ENCODE peak calls at places on chromosome 17, in four cellular contexts. B is GM12878, S is HepG2, V is K562. G is an unnamed sample.
A peak's percentile ranks its signal among the peaks of the same experiment; 100 is the strongest.

GRCh38 chr17:32157225-32157624 is 14.9 kb downstream of the RHOT1 start:
- DNase-seq in B (no peak), S (no peak), V (no peak), G (no peak)

GRCh38 chr17:76562734-76563148 is 22.9 kb downstream of the PRCD start:
- DNase-seq in B (no peak), S (no peak), V (peak; percentile 66), G (no peak)

GRCh38 chr17:35568561-35568960 is 7.9 kb upstream of the SLFN14 start:
- DNase-seq in B (no peak), S (peak; percentile 29), V (peak; percentile 58), G (no peak)

GRCh38 chr17:70521821-70522256 is 352.5 kb downstream of the KCNJ2 start:
- DNase-seq in B (no peak), S (no peak), V (no peak), G (no peak)

GRCh38 chr17:45404870-45405249 is 27.8 kb downstream of the ARHGAP27 start:
- DNase-seq in B (no peak), S (no peak), V (no peak), G (no peak)

GRCh38 chr17:14923981-14924380 is 341.1 kb downstream of the PMP22 start:
- DNase-seq in B (no peak), S (no peak), V (no peak), G (no peak)

GRCh38 chr17:30905742-30906100 is 317 bp downstream of the TEFM start:
- DNase-seq in B (no peak), S (no peak), V (peak; percentile 35), G (no peak)

GRCh38 chr17:7572588-7573323 is 6.7 kb upstream of the CD68 start:
- DNase-seq in B (peak; percentile 98), S (peak; percentile 98), V (peak; percentile 97), G (peak; percentile 100)

GRCh38 chr17:61247438-61247837 is 152.2 kb upstream of the TBX2 start:
- DNase-seq in B (no peak), S (no peak), V (no peak), G (no peak)

GRCh38 chr17:306536-307294 is 45.9 kb downstream of the RPH3AL start:
- DNase-seq in B (no peak), S (no peak), V (no peak), G (no peak)

GRCh38 chr17:82252511-82253178 is 20.9 kb downstream of the CSNK1D start:
- DNase-seq in B (no peak), S (no peak), V (no peak), G (no peak)

GRCh38 chr17:66829386-66829864 is 5.5 kb upstream of the CACNG5 start:
- DNase-seq in B (no peak), S (peak; percentile 18), V (peak; percentile 40), G (peak; percentile 74)

GRCh38 chr17:76948726-76949342 is 80.6 kb downstream of the MGAT5B start:
- DNase-seq in B (no peak), S (no peak), V (no peak), G (no peak)

GRCh38 chr17:50638572-50638850 is 3.8 kb downstream of the ABCC3 start:
- DNase-seq in B (no peak), S (no peak), V (no peak), G (no peak)

GRCh38 chr17:71527311-71527710 is 593.5 kb upstream of the SOX9 start:
- DNase-seq in B (no peak), S (no peak), V (no peak), G (no peak)

GRCh38 chr17:74362811-74363498 is 1.3 kb upstream of the BTBD17 start:
- DNase-seq in B (no peak), S (no peak), V (no peak), G (no peak)

GRCh38 chr17:61221597-61222471 is 177.8 kb upstream of the TBX2 start:
- DNase-seq in B (no peak), S (no peak), V (no peak), G (no peak)

GRCh38 chr17:61477204-61477834 is 25.1 kb downstream of the TBX4 start:
- DNase-seq in B (no peak), S (no peak), V (no peak), G (no peak)

GRCh38 chr17:81084691-81085419 is 49.9 kb downstream of the BAIAP2 start:
- DNase-seq in B (no peak), S (no peak), V (no peak), G (no peak)

GRCh38 chr17:74987909-74988711 is 678 bp downstream of the CDR2L start:
- DNase-seq in B (no peak), S (no peak), V (peak; percentile 70), G (peak; percentile 78)

GRCh38 chr17:27609606-27610303 is 21.2 kb upstream of the LGALS9 start:
- DNase-seq in B (no peak), S (peak; percentile 45), V (no peak), G (peak; percentile 50)

GRCh38 chr17:70100983-70101382 is 26.0 kb downstream of the KCNJ16 start:
- DNase-seq in B (no peak), S (no peak), V (no peak), G (no peak)

GRCh38 chr17:76888661-76889060 is 20.5 kb downstream of the MGAT5B start:
- DNase-seq in B (no peak), S (peak; percentile 23), V (peak; percentile 47), G (peak; percentile 78)

GRCh38 chr17:6153416-6153815 is 83.2 kb downstream of the WSCD1 start:
- DNase-seq in B (no peak), S (no peak), V (no peak), G (no peak)

GRCh38 chr17:72863511-72864175 is 228.8 kb downstream of the SLC39A11 start:
- DNase-seq in B (peak; percentile 12), S (no peak), V (no peak), G (no peak)

GRCh38 chr17:21303441-21304065 is 19.0 kb downstream of the MAP2K3 start:
- DNase-seq in B (no peak), S (no peak), V (no peak), G (no peak)

GRCh38 chr17:35896011-35896587 is 15.9 kb upstream of the CCL5 start:
- DNase-seq in B (no peak), S (no peak), V (no peak), G (no peak)

GRCh38 chr17:35597604-35598003 is 10.5 kb downstream of the AP2B1 start:
- DNase-seq in B (no peak), S (no peak), V (no peak), G (no peak)

GRCh38 chr17:72376486-72377345 is 255.9 kb downstream of the SOX9 start:
- DNase-seq in B (no peak), S (no peak), V (no peak), G (no peak)

GRCh38 chr17:46082293-46082692 is 83.2 kb downstream of the STH start:
- DNase-seq in B (no peak), S (no peak), V (no peak), G (no peak)

GRCh38 chr17:73791644-73792043 is 147.4 kb upstream of the SDK2 start:
- DNase-seq in B (no peak), S (no peak), V (no peak), G (no peak)

GRCh38 chr17:42112552-42113176 is at the start of gene DHX58:
- DNase-seq in B (peak; percentile 90), S (peak; percentile 64), V (peak; percentile 71), G (no peak)

GRCh38 chr17:44633998-44634397 is 22.3 kb upstream of the MEIOC start:
- DNase-seq in B (no peak), S (no peak), V (no peak), G (no peak)

GRCh38 chr17:71085238-71086033 is 916.1 kb downstream of the KCNJ2 start:
- DNase-seq in B (no peak), S (peak; percentile 48), V (no peak), G (peak; percentile 70)

GRCh38 chr17:4657678-4658077 is 16.2 kb upstream of the ALOX15 start:
- DNase-seq in B (no peak), S (no peak), V (no peak), G (no peak)

GRCh38 chr17:58002154-58002553 is 4.9 kb downstream of the SRSF1 start:
- DNase-seq in B (no peak), S (no peak), V (no peak), G (no peak)

GRCh38 chr17:27293359-27293897 is 486 bp upstream of the WSB1 start:
- DNase-seq in B (no peak), S (no peak), V (peak; percentile 32), G (no peak)

GRCh38 chr17:7429722-7430121 is 1.1 kb downstream of the SPEM3 start:
- DNase-seq in B (no peak), S (no peak), V (no peak), G (no peak)

GRCh38 chr17:44170499-44171201 is at the start of gene ASB16:
- DNase-seq in B (no peak), S (no peak), V (no peak), G (peak; percentile 28)

GRCh38 chr17:45143767-45144198 is 4.5 kb upstream of the HEXIM1 start:
- DNase-seq in B (no peak), S (no peak), V (peak; percentile 53), G (peak; percentile 64)

GRCh38 chr17:65243838-65244237 is 106.7 kb downstream of the RGS9 start:
- DNase-seq in B (no peak), S (no peak), V (no peak), G (no peak)
- TF ChIP-seq CREM in B (no peak), S (no peak), V (no peak), G (no peak)

GRCh38 chr17:78250891-78251772 is 19.7 kb downstream of the TMEM235 start:
- DNase-seq in B (no peak), S (peak; percentile 79), V (peak; percentile 94), G (peak; percentile 96)
- TF ChIP-seq ATF3 in B (peak; percentile 38), S (peak; percentile 40), V (no peak), G (no peak)

GRCh38 chr17:48374650-48375230 is 55.3 kb downstream of the SKAP1 start:
- DNase-seq in B (no peak), S (peak; percentile 49), V (peak; percentile 73), G (peak; percentile 71)
- TF ChIP-seq CREM in B (no peak), S (no peak), V (no peak), G (no peak)

DNA sequence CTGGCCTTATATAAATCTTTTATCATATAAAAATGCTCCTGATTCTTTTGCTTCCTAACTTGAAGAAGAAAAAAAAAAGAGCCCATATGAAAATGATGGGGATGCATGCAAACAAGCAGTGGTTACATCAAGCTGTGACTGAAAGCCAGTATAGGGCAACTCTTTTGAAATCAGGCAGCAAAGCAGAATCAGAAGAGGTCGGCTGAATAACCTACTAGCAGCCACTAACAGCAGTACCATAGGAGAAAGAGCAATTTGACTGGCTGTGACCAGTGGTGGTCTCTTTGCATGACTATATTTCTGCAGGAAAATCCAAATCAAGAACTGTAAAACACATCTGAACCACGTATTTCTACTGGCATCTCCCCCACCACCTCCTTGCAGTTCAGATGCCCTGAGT is 161.9 kb upstream of the C17orf78 start:
- DNase-seq in B (no peak), S (no peak), V (no peak), G (no peak)
- TF ChIP-seq ATF3 in B (no peak), S (no peak), V (no peak), G (no peak)

GRCh38 chr17:2081564-2081963 is 26.7 kb downstream of the HIC1 start:
- DNase-seq in B (no peak), S (no peak), V (no peak), G (no peak)
- TF ChIP-seq CREM in B (no peak), S (no peak), V (no peak), G (no peak)

GRCh38 chr17:49193513-49194296 is 16.7 kb downstream of the GNGT2 start:
- DNase-seq in B (peak; percentile 98), S (no peak), V (peak; percentile 52), G (peak; percentile 49)
- TF ChIP-seq ATF3 in B (no peak), S (no peak), V (no peak), G (no peak)

GRCh38 chr17:12928736-12929135 is 89.1 kb downstream of the ELAC2 start:
- DNase-seq in B (no peak), S (peak; percentile 29), V (no peak), G (no peak)
- TF ChIP-seq CREM in B (no peak), S (no peak), V (no peak), G (no peak)